ENCODE peak calls at places on chromosomes 6 and 20, in eight cellular contexts. L is cardiac fibroblast, B is PC-3, Y is hepatocyte, E is choroid plexus epithelial cell, Z is tibial artery, J is adrenal gland, K is sigmoid colon. M is an unnamed sample.

GRCh38 chr20:21522479-21523397 is 8.9 kb upstream of the NKX2-2 start:
- DNase-seq in Y (no peak), E (no peak), B (peak), L (no peak), J (no peak), K (no peak), Z (no peak), M (no peak)

GRCh38 chr6:72132425-72132824 is 246.1 kb downstream of the RIMS1 start:
- DNase-seq in E (no peak), B (peak), K (no peak), Y (no peak), Z (no peak), L (peak), J (no peak), M (peak)

GRCh38 chr20:24863356-24863755 is 85.7 kb upstream of the CST7 start:
- DNase-seq in J (no peak), K (no peak), B (no peak), Y (no peak), Z (no peak), L (peak), E (peak), M (no peak)

GRCh38 chr6:170137911-170138910 is 152.7 kb downstream of the DLL1 start:
- DNase-seq in J (no peak), Y (no peak), E (no peak), L (no peak), Z (peak), K (peak), B (no peak), M (no peak)

GRCh38 chr20:51955756-51956155 is 153.4 kb upstream of the SALL4 start:
- DNase-seq in L (peak), Z (no peak), K (no peak), Y (no peak), B (no peak), E (peak), J (no peak), M (no peak)

GRCh38 chr20:57022306-57022705 is 244.1 kb downstream of the BMP7 start:
- DNase-seq in B (no peak), J (no peak), Y (no peak), L (no peak), Z (no peak), E (no peak), K (no peak), M (no peak)

GRCh38 chr6:118372413-118372812 is 175.7 kb upstream of the PLN start:
- DNase-seq in Z (peak), L (peak), Y (no peak), B (no peak), E (peak), K (no peak), J (peak), M (no peak)

GRCh38 chr20:44326391-44327159 is 10.3 kb upstream of the R3HDML start:
- DNase-seq in B (no peak), Z (no peak), L (no peak), Y (peak), J (no peak), E (no peak), K (no peak), M (no peak)

GRCh38 chr6:34355889-34356288 is 36.6 kb downstream of the NUDT3 start:
- DNase-seq in K (no peak), J (no peak), B (no peak), Y (no peak), Z (no peak), L (no peak), E (no peak), M (no peak)

GRCh38 chr6:137877113-137877512 is 10.1 kb downstream of the TNFAIP3 start:
- DNase-seq in Z (no peak), E (no peak), B (no peak), L (no peak), J (no peak), K (no peak), Y (no peak), M (no peak)

GRCh38 chr20:14698605-14699373 is 361.4 kb upstream of the FLRT3 start:
- DNase-seq in L (no peak), B (no peak), E (no peak), Y (no peak), K (no peak), Z (no peak), J (no peak), M (no peak)

GRCh38 chr20:19497064-19497463 is 261.0 kb upstream of the RIN2 start:
- DNase-seq in B (peak), L (peak), E (peak), Y (no peak), Z (no peak), K (no peak), J (no peak), M (no peak)

GRCh38 chr20:58306421-58307261 is 2.9 kb upstream of the RAB22A start:
- DNase-seq in B (peak), Y (peak), L (peak), J (peak), K (no peak), Z (peak), E (peak), M (peak)

GRCh38 chr6:129645371-129646139 is 64.4 kb downstream of the ARHGAP18 start:
- DNase-seq in E (peak), K (no peak), B (peak), L (peak), Z (no peak), Y (no peak), J (no peak), M (no peak)

GRCh38 chr6:26048590-26048989 is 38.6 kb upstream of the HFE start:
- DNase-seq in B (no peak), J (no peak), Y (no peak), L (no peak), E (no peak), Z (no peak), K (no peak), M (no peak)

GRCh38 chr6:119379809-119380208 is 30.2 kb upstream of the MAN1A1 start:
- DNase-seq in B (no peak), Y (no peak), K (no peak), J (no peak), Z (no peak), L (no peak), E (no peak), M (no peak)

GRCh38 chr20:47468290-47469050 is 33.2 kb upstream of the NCOA3 start:
- DNase-seq in Z (no peak), L (no peak), K (no peak), Y (peak), B (no peak), E (no peak), J (no peak), M (no peak)

GRCh38 chr6:123529843-123530242 is 106.9 kb downstream of the TRDN start:
- DNase-seq in E (no peak), B (no peak), L (peak), Y (no peak), J (no peak), K (no peak), Z (no peak), M (peak)

GRCh38 chr6:34791164-34791841 is 580 bp upstream of the BLTP3A start:
- DNase-seq in Z (peak), E (peak), J (peak), L (peak), Y (peak), B (peak), K (peak), M (no peak)

GRCh38 chr6:4636881-4637224 is 139.4 kb upstream of the CDYL start:
- DNase-seq in L (no peak), K (no peak), Z (no peak), Y (no peak), J (no peak), E (no peak), B (no peak), M (no peak)

GRCh38 chr6:22147469-22147815 is 149.4 kb downstream of the PRL start:
- DNase-seq in J (no peak), Y (peak), Z (no peak), E (peak), K (no peak), B (no peak), L (no peak), M (no peak)

GRCh38 chr6:1264619-1265445 is 47.1 kb upstream of the FOXQ1 start:
- DNase-seq in E (no peak), Y (no peak), B (no peak), K (no peak), Z (no peak), J (no peak), L (no peak), M (no peak)

GRCh38 chr20:58179432-58180099 is 48.9 kb downstream of the ANKRD60 start:
- DNase-seq in Y (peak), B (peak), Z (peak), J (peak), K (peak), L (peak), E (peak), M (no peak)

DNA sequence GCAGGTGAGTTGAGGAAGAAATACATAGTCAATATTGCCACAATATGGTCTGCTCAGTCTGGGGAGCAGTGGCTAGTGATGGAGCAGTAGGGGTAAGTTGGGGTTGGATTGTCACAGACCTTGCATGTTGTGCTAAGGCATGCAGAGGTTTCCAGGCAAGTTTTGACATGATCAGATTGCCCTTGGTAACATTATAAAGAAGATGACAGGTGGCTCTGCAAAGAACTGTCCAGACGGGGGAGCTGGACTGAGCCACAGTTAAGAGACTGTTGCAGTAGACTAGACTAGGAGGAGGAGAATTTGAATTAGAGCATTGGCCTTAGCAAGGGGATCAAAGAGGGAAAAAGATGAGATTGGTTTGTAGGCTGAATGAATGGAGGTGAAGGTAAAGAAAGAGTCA is 23.4 kb downstream of the ATRN start:
- DNase-seq in J (no peak), B (no peak), Y (no peak), K (no peak), L (no peak), E (no peak), Z (no peak), M (no peak)
- TF ChIP-seq CTCF in J (no peak), B (no peak), Y (no peak), K (no peak), L (no peak), E (no peak), Z (no peak), M (no peak)

GRCh38 chr6:52574709-52575489 is 2.0 kb downstream of the TRAM2 start:
- DNase-seq in J (no peak), L (peak), B (no peak), K (peak), Y (peak), Z (peak), E (peak), M (no peak)
- H3K4me3 ChIP-seq in J (no peak), L (peak), B (peak), K (peak), Y (peak), Z (peak), E (peak), M (peak)

GRCh38 chr20:8019178-8019997 is at the start of gene TMX4:
- DNase-seq in L (peak), K (peak), B (peak), J (peak), Y (peak), Z (peak), E (peak), M (no peak)
- TF ChIP-seq CTCF in L (peak), K (peak), B (peak), J (peak), Y (peak), Z (peak), E (peak), M (no peak)

GRCh38 chr6:108118359-108118724 is 43.8 kb upstream of the OSTM1 start:
- DNase-seq in L (no peak), K (no peak), Z (no peak), Y (no peak), J (no peak), B (no peak), E (no peak), M (no peak)
- H3K4me3 ChIP-seq in L (peak), K (peak), Z (peak), Y (no peak), J (no peak), B (peak), E (no peak), M (peak)

GRCh38 chr6:43814111-43814510 is 44.1 kb downstream of the VEGFA start:
- DNase-seq in L (no peak), Y (no peak), J (no peak), K (no peak), B (no peak), E (no peak), Z (no peak), M (no peak)

GRCh38 chr6:43814865-43815264 is 44.9 kb downstream of the VEGFA start:
- DNase-seq in Z (no peak), L (no peak), J (no peak), B (no peak), Y (no peak), E (no peak), K (no peak), M (no peak)

GRCh38 chr6:43820486-43820885 is 50.5 kb downstream of the VEGFA start:
- DNase-seq in Y (no peak), J (no peak), K (no peak), B (no peak), Z (no peak), L (no peak), E (no peak), M (no peak)

GRCh38 chr6:43821101-43821886 is 51.3 kb downstream of the VEGFA start:
- DNase-seq in Y (no peak), L (no peak), Z (no peak), K (no peak), J (no peak), B (no peak), E (no peak), M (no peak)

DNA sequence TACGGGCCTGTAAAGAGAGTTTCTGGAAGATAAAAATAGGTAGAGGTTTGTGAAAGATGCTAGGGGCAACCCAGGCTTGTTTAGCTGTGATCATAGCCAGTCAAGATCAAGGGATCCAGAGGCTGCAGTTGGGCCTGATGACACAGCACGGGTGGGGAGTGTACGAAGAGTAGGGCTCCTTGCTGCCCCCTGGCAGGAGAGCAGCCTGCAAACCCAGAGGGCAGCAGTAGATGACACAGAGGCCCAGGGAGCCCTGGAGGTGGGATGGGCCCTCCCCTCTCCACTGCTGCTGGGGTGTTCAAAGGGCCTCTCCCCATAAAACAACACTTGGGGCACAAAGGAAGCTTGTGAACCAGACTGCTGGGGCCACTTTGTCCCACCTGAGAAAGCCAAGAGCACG is 47.2 kb downstream of the VEGFA start:
- DNase-seq in K (no peak), Z (no peak), L (peak), Y (peak), B (peak), J (peak), E (peak), M (no peak)
- TF ChIP-seq CTCF in K (no peak), Z (no peak), L (peak), Y (peak), B (peak), J (peak), E (peak), M (peak)

GRCh38 chr6:30711758-30712380 is 5.2 kb downstream of the MDC1 start:
- DNase-seq in Z (no peak), Y (no peak), J (no peak), K (no peak), E (no peak), L (no peak), B (no peak), M (no peak)
- H3K4me3 ChIP-seq in Z (no peak), Y (no peak), J (no peak), K (no peak), E (no peak), L (no peak), B (no peak), M (no peak)

GRCh38 chr6:159858259-159858658 is 32.5 kb upstream of the MAS1 start:
- DNase-seq in K (no peak), L (no peak), Z (no peak), B (no peak), J (no peak), Y (no peak), E (no peak), M (no peak)

GRCh38 chr6:159853735-159854134 is 37.1 kb upstream of the MAS1 start:
- DNase-seq in Y (no peak), L (no peak), K (no peak), Z (no peak), E (no peak), J (no peak), B (no peak), M (no peak)

DNA sequence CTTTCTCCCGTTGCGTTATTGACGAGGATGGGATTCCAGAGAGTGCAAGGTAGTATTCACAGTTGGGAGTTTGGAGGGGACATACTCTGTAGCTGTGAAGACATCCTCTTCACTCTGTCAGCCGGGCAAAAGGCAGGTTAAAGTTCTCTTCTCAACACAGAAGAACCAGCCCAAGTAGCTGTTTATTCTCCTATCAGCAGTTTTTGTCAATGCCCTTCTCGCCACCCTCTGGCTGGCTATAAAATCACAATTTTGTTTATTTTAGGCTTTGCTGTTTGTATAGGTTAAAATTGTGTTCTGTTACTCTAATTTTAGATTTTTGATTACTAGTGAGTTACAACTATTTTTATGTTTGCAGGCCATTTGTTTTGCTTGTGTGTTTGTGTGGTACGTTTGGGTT is 37.9 kb upstream of the MAS1 start:
- DNase-seq in B (peak), Z (no peak), K (no peak), L (peak), J (no peak), E (no peak), Y (peak), M (no peak)
- TF ChIP-seq CTCF in B (peak), Z (peak), K (no peak), L (no peak), J (peak), E (peak), Y (peak), M (peak)

DNA sequence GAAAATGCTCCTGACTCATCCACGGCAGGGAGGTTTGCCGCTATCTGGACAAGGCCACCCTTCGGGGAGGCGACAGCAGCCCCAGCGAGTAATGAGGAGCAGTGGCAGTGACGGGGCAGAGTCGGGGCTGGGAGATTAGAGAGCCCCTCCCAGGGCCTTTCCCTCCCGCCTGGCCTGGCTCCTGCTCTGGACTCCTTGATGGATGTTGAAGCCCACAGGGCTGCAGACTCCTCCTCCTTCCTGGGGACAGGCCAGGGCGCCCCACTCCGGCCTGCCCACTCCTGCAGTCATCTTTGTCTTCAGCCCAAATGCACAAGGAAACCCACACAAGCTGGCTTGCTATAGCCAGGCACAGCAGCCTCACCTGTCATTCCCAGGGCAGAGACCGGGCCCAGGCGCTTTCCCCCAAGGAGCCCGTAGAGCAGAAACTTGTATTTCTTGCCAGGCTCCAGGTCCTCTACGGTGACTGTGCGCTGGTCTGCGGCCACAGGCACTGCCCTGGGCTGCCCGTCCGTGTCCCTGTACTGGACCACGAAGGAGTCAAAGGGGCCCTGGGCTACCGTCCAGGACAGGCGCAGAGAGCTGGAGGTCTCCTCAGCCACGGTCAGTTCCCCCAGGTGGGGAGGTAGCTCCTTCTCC is 7.7 kb downstream of the CYP21A2 start:
- DNase-seq in K (no peak), L (peak), J (peak), Z (peak), E (no peak), Y (no peak), B (no peak), M (no peak)
- H3K4me3 ChIP-seq in K (no peak), L (no peak), J (no peak), Z (no peak), E (no peak), Y (no peak), B (no peak), M (no peak)

GRCh38 chr20:37755665-37756064 is 61.8 kb downstream of the CTNNBL1 start:
- DNase-seq in Y (peak), E (peak), B (no peak), L (no peak), K (no peak), J (no peak), Z (no peak), M (no peak)

GRCh38 chr20:37756234-37756633 is 62.4 kb downstream of the CTNNBL1 start:
- DNase-seq in Y (no peak), L (no peak), K (no peak), Z (no peak), E (no peak), J (no peak), B (no peak), M (no peak)

GRCh38 chr20:37758332-37758731 is 64.5 kb downstream of the CTNNBL1 start:
- DNase-seq in Y (peak), B (peak), E (no peak), K (no peak), L (no peak), Z (no peak), J (no peak), M (no peak)

GRCh38 chr20:37759761-37760209 is 66.0 kb downstream of the CTNNBL1 start:
- DNase-seq in Z (no peak), L (no peak), Y (no peak), B (no peak), E (no peak), K (no peak), J (no peak), M (no peak)

DNA sequence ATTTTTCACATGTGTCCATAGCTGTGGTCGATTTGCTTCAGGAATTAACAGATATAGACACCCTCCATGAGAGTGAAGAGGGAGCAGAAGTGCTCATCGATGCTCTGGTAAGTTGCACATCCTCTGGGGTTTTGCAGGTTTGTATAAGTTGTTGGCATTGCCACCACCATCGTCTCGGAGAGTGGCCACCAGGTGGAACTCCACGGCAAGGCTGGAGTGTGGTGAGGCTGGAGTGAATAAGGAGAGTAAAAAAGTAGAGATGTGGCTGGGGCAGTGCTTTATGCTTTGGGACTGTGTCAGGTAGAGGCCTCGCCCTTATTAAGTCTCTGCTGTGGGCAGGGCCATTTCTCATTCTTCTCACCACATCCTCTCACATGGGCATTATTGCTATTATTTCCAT is 63.7 kb downstream of the CTNNBL1 start:
- DNase-seq in E (no peak), Y (no peak), K (no peak), L (no peak), J (no peak), B (no peak), Z (no peak), M (no peak)
- TF ChIP-seq CTCF in E (peak), Y (no peak), K (no peak), L (no peak), J (no peak), B (peak), Z (no peak), M (no peak)

GRCh38 chr6:63640062-63640461 is 4.5 kb downstream of the PHF3 start:
- DNase-seq in E (peak), L (peak), Z (no peak), B (peak), Y (no peak), K (no peak), J (no peak), M (peak)
- H3K4me3 ChIP-seq in E (no peak), L (no peak), Z (no peak), B (no peak), Y (no peak), K (no peak), J (no peak), M (no peak)

M was measured in epithelial cell of proximal tubule.